ENCODE peak calls at places on chromosome 17, in five cellular contexts. Y is ascending aorta, O is mesenteric fat pad, A is cerebellar nuclear complex, M is heart left ventricle. L is an unnamed sample.

GRCh38 chr17:79940381-79941087 is 95.1 kb downstream of the TBC1D16 start:
- DNase-seq in Y (no peak), A (no peak), M (peak; percentile 11), O (no peak), L (no peak)

GRCh38 chr17:19017804-19018599 is 13.4 kb upstream of the FAM83G start:
- DNase-seq in M (peak; percentile 13), A (no peak), Y (no peak), O (no peak), L (no peak)

GRCh38 chr17:57480438-57481196 is 224.3 kb downstream of the MSI2 start:
- DNase-seq in A (no peak), Y (no peak), M (no peak), O (no peak), L (no peak)

GRCh38 chr17:70919241-70919640 is 749.9 kb downstream of the KCNJ2 start:
- DNase-seq in A (no peak), Y (no peak), M (no peak), O (no peak), L (no peak)

GRCh38 chr17:48002920-48003685 is 32.2 kb downstream of the CDK5RAP3 start:
- DNase-seq in A (no peak), M (no peak), Y (no peak), O (no peak), L (no peak)

GRCh38 chr17:62822080-62822904 is 14.2 kb upstream of the MARCHF10 start:
- DNase-seq in Y (no peak), O (no peak), M (no peak), A (no peak), L (no peak)

GRCh38 chr17:76296186-76296585 is 11.9 kb downstream of the QRICH2 start:
- DNase-seq in M (no peak), O (no peak), A (no peak), Y (no peak), L (no peak)

GRCh38 chr17:57918017-57918895 is 37.0 kb downstream of the CUEDC1 start:
- DNase-seq in M (no peak), O (no peak), A (no peak), Y (no peak), L (no peak)

GRCh38 chr17:58572846-58573245 is 58.4 kb upstream of the MTMR4 start:
- DNase-seq in O (no peak), A (no peak), Y (no peak), M (no peak), L (no peak)

GRCh38 chr17:19630651-19631050 is 17.9 kb upstream of the ALDH3A2 start:
- DNase-seq in Y (no peak), O (no peak), M (no peak), A (no peak), L (no peak)

GRCh38 chr17:1122681-1123396 is 56.9 kb downstream of the ABR start:
- DNase-seq in A (peak; percentile 37), Y (no peak), M (peak; percentile 86), O (no peak), L (peak; percentile 89)

GRCh38 chr17:78227455-78227916 is 3.9 kb upstream of the TMEM235 start:
- DNase-seq in O (no peak), M (no peak), Y (no peak), A (no peak), L (no peak)

GRCh38 chr17:9890124-9890523 is 14.9 kb downstream of the RCVRN start:
- DNase-seq in M (peak; percentile 38), A (no peak), O (no peak), Y (no peak), L (no peak)

GRCh38 chr17:63425478-63425877 is 20.6 kb downstream of the CYB561 start:
- DNase-seq in Y (no peak), O (no peak), M (peak; percentile 78), A (peak; percentile 61), L (peak; percentile 86)

GRCh38 chr17:61305024-61305423 is 94.6 kb upstream of the TBX2 start:
- DNase-seq in Y (no peak), O (no peak), M (no peak), A (no peak), L (no peak)

GRCh38 chr17:31724026-31724425 is 135.0 kb downstream of the COPRS start:
- DNase-seq in A (no peak), O (no peak), Y (no peak), M (no peak), L (peak; percentile 66)

GRCh38 chr17:32348483-32348800 is 1.5 kb upstream of the ZNF207 start:
- DNase-seq in A (no peak), O (no peak), Y (no peak), M (no peak), L (no peak)

GRCh38 chr17:78381601-78382168 is 3.2 kb downstream of the PGS1 start:
- DNase-seq in M (no peak), A (no peak), Y (no peak), O (no peak), L (no peak)

GRCh38 chr17:80389011-80389995 is 25.7 kb upstream of the ENDOV start:
- DNase-seq in M (no peak), Y (no peak), A (no peak), O (peak; percentile 83), L (no peak)

GRCh38 chr17:28330671-28331070 is 4.6 kb downstream of the IFT20 start:
- DNase-seq in O (no peak), M (no peak), Y (no peak), A (no peak), L (no peak)

GRCh38 chr17:71936977-71937376 is 183.8 kb upstream of the SOX9 start:
- DNase-seq in M (no peak), O (no peak), A (no peak), Y (no peak), L (no peak)

GRCh38 chr17:4101127-4101798 is 41.6 kb downstream of the ZZEF1 start:
- DNase-seq in Y (no peak), A (no peak), O (no peak), M (no peak), L (no peak)

GRCh38 chr17:80773243-80773991 is 218.2 kb upstream of the CHMP6 start:
- DNase-seq in O (peak; percentile 84), M (peak; percentile 81), A (peak; percentile 95), Y (no peak), L (no peak)

GRCh38 chr17:65249774-65250173 is 112.6 kb downstream of the RGS9 start:
- DNase-seq in A (no peak), O (no peak), Y (no peak), M (no peak), L (no peak)

GRCh38 chr17:76682306-76682705 is 28.5 kb downstream of the MXRA7 start:
- DNase-seq in A (no peak), Y (no peak), O (no peak), M (no peak), L (no peak)

GRCh38 chr17:8695241-8695640 is 49.4 kb downstream of the CCDC42 start:
- DNase-seq in A (no peak), Y (no peak), M (no peak), O (no peak), L (no peak)

L was measured in suprapubic skin.